ENCODE peak calls at places on chromosomes 11 and 22, in five cellular contexts. M, L, N, G and Z are unnamed samples.

GRCh38 chr11:99548264-99548663 is 527.5 kb downstream of the CNTN5 start:
- DNase-seq in N (no peak), L (no peak), M (no peak), G (no peak), Z (no peak)

GRCh38 chr11:2796508-2797180 is 88.9 kb downstream of the CDKN1C start:
- DNase-seq in G (no peak), N (peak), M (no peak), L (no peak), Z (peak)

GRCh38 chr22:21961127-21961867 is 8.6 kb upstream of the PPM1F start:
- DNase-seq in G (no peak), L (no peak), M (no peak), N (no peak), Z (no peak)

GRCh38 chr11:132072880-132073213 is 702.4 kb downstream of the NTM start:
- DNase-seq in N (no peak), G (no peak), M (no peak), L (no peak), Z (no peak)

GRCh38 chr11:62108971-62109391 is 14.8 kb upstream of the INCENP start:
- DNase-seq in M (no peak), G (no peak), N (no peak), L (no peak), Z (no peak)

GRCh38 chr11:10255388-10256125 is 38.5 kb downstream of the SBF2 start:
- DNase-seq in M (no peak), N (no peak), L (no peak), G (no peak), Z (no peak)

GRCh38 chr11:118437046-118437735 is 899 bp downstream of the KMT2A start:
- DNase-seq in M (no peak), L (peak), G (no peak), N (peak), Z (peak)

GRCh38 chr11:62444271-62444833 is 25.5 kb downstream of the SCGB1A1 start:
- DNase-seq in N (peak), L (peak), G (no peak), M (peak), Z (peak)

GRCh38 chr11:73570415-73571114 is 27.3 kb downstream of the FAM168A start:
- DNase-seq in M (no peak), N (no peak), L (no peak), G (no peak), Z (peak)